ENCODE peak calls at places on chromosomes 1 and 21, in six cellular contexts. Z is sigmoid colon; S is CD8-positive, alpha-beta memory T cell; O is lower lobe of right lung; I is fibroblast of lung; P is left ventricle myocardium inferior. M is an unnamed sample.

GRCh38 chr1:24152631-24153494 is 9.9 kb upstream of the IL22RA1 start:
- DNase-seq in Z (no peak), S (no peak), O (no peak), I (no peak), P (no peak), M (no peak)

GRCh38 chr21:45091540-45092322 is 17.4 kb downstream of the ADARB1 start:
- DNase-seq in Z (no peak), S (no peak), O (no peak), I (no peak), P (no peak), M (no peak)

GRCh38 chr1:215682232-215682631 is 115.1 kb downstream of the KCTD3 start:
- DNase-seq in Z (no peak), S (no peak), O (no peak), I (no peak), P (no peak), M (no peak)

GRCh38 chr1:41238311-41239094 is 3.6 kb downstream of the SCMH1 start:
- DNase-seq in Z (no peak), S (no peak), O (no peak), I (peak), P (no peak), M (no peak)

GRCh38 chr1:24191860-24192259 is 4.8 kb upstream of the IFNLR1 start:
- DNase-seq in Z (no peak), S (no peak), O (no peak), I (peak), P (no peak), M (no peak)

GRCh38 chr1:23563755-23564374 is 4.6 kb upstream of the ID3 start:
- DNase-seq in Z (no peak), S (no peak), O (no peak), I (no peak), P (no peak), M (no peak)

GRCh38 chr1:87399264-87399663 is 70.6 kb downstream of the LMO4 start:
- DNase-seq in Z (no peak), S (no peak), O (no peak), I (no peak), P (no peak), M (no peak)

GRCh38 chr1:77538956-77539509 is 143.4 kb downstream of the ZZZ3 start:
- DNase-seq in Z (peak), S (no peak), O (no peak), I (peak), P (no peak), M (no peak)

GRCh38 chr1:97186381-97186780 is 464.8 kb downstream of the PTBP2 start:
- DNase-seq in Z (no peak), S (no peak), O (no peak), I (peak), P (no peak), M (no peak)

GRCh38 chr1:31977361-31978131 is 36.1 kb upstream of the KHDRBS1 start:
- DNase-seq in Z (no peak), S (no peak), O (no peak), I (peak), P (no peak), M (no peak)

GRCh38 chr1:186050360-186050759 is 316.2 kb downstream of the HMCN1 start:
- DNase-seq in Z (no peak), S (no peak), O (no peak), I (peak), P (no peak), M (no peak)

GRCh38 chr1:21661886-21662285 is 7.3 kb downstream of the RAP1GAP start:
- DNase-seq in Z (peak), S (no peak), O (no peak), I (no peak), P (no peak), M (no peak)

GRCh38 chr1:24594328-24594598 is 38.4 kb downstream of the NCMAP start:
- DNase-seq in Z (no peak), S (no peak), O (no peak), I (no peak), P (no peak), M (no peak)

GRCh38 chr21:27571706-27572105 is 604.8 kb upstream of the ADAMTS5 start:
- DNase-seq in Z (no peak), S (no peak), O (no peak), I (peak), P (no peak), M (no peak)

GRCh38 chr1:212256404-212256803 is 28.8 kb upstream of the PPP2R5A start:
- DNase-seq in Z (no peak), S (peak), O (peak), I (no peak), P (no peak), M (no peak)

GRCh38 chr1:221778125-221778524 is 36.2 kb upstream of the DUSP10 start:
- DNase-seq in Z (no peak), S (no peak), O (no peak), I (no peak), P (no peak), M (no peak)

GRCh38 chr1:204493145-204493881 is 1.3 kb downstream of the PIK3C2B start:
- DNase-seq in Z (peak), S (no peak), O (peak), I (peak), P (peak), M (peak)

GRCh38 chr1:93667642-93668041 is 14.0 kb downstream of the BCAR3 start:
- DNase-seq in Z (no peak), S (no peak), O (no peak), I (no peak), P (no peak), M (no peak)

GRCh38 chr21:40165671-40166070 is 298.4 kb downstream of the PCP4 start:
- DNase-seq in Z (no peak), S (no peak), O (no peak), I (no peak), P (no peak), M (no peak)

GRCh38 chr21:34019402-34019801 is 54.0 kb upstream of the MRPS6 start:
- DNase-seq in Z (no peak), S (no peak), O (no peak), I (no peak), P (no peak), M (no peak)

GRCh38 chr1:32394890-32395415 is 712 bp upstream of the BSDC1 start:
- DNase-seq in Z (no peak), S (no peak), O (no peak), I (no peak), P (no peak), M (no peak)

GRCh38 chr1:224696891-224697765 is 81.0 kb downstream of the CNIH3 start:
- DNase-seq in Z (no peak), S (no peak), O (no peak), I (peak), P (no peak), M (no peak)

GRCh38 chr1:227131193-227131592 is 187.1 kb downstream of the CDC42BPA start:
- DNase-seq in Z (no peak), S (no peak), O (no peak), I (peak), P (no peak), M (no peak)

DNA sequence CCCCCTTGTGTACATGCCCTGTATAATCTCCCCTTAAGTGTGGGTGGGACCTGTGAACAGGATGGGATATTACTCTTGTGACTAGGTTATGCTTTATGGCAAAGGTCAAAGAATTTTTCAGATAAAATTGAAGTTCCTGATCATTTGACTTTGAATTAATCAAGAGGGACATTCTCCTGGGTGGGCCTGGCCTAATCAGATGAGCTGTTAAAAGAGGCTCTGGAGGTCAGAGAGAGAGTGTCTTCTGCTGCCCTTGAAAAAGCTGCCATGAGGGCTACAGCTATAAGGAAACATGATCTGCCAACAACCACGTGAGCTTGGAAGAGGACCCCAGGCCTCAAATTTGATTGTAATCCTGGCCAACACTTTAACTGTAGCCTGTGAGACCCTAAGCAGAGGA is 125.6 kb upstream of the CSF3R start:
- DNase-seq in Z (no peak), S (no peak), O (no peak), I (no peak), P (no peak), M (no peak)
- H3K27ac ChIP-seq in Z (no peak), S (no peak), O (no peak), I (no peak), P (no peak), M (no peak)

GRCh38 chr1:84224905-84225304 is 76.6 kb upstream of the SAMD13 start:
- DNase-seq in Z (no peak), S (no peak), O (no peak), I (no peak), P (no peak), M (no peak)
- H3K27ac ChIP-seq in Z (no peak), S (no peak), O (no peak), I (no peak), P (no peak), M (no peak)

DNA sequence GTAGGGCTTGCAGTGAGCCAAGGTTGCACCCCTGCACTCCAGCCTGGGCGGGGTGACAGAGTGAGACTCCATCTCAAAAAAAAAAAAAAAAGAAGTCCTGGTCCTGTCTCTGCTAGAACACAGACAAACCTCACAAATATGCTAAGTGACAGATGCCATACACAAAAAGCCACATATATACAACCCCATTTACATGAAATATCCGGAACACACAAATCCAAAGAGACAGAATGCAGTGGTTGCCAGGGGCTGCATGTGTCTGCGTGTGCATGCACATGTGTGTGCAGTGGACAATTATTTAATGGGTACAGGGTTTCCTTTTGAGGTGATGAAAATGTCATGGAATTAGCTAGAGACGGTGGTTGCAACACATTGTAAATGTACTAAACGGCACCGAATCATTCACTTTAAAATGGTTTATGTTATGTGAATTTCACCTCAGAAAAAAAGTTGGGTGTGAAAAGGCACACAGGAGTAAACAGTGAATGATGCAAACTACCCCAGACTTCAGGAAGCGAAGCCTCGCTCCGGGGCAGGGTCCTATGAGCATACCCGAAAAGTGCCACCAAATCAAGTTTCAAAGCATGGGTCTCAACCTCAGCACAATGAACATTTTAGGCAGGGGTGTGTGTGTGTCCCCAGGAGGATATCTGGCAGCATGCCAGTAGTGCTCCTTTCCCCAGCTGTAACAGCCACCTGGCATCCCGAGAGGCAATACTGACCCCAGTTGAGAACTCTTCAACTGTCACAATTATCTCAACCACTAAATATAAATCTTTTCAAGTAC is 48.3 kb downstream of the GNB1 start:
- DNase-seq in Z (peak), S (no peak), O (no peak), I (no peak), P (no peak), M (no peak)
- H3K27ac ChIP-seq in Z (no peak), S (no peak), O (no peak), I (no peak), P (no peak), M (peak)

GRCh38 chr1:119623651-119624050 is 24.4 kb downstream of the ZNF697 start:
- DNase-seq in Z (no peak), S (no peak), O (no peak), I (no peak), P (no peak), M (no peak)

GRCh38 chr1:119621714-119622113 is 26.4 kb downstream of the ZNF697 start:
- DNase-seq in Z (no peak), S (no peak), O (no peak), I (no peak), P (no peak), M (no peak)

GRCh38 chr1:119622694-119623515 is 25.2 kb downstream of the ZNF697 start:
- DNase-seq in Z (no peak), S (no peak), O (no peak), I (no peak), P (no peak), M (no peak)

GRCh38 chr1:119613769-119614358 is 34.2 kb downstream of the ZNF697 start:
- DNase-seq in Z (peak), S (peak), O (peak), I (peak), P (peak), M (peak)

DNA sequence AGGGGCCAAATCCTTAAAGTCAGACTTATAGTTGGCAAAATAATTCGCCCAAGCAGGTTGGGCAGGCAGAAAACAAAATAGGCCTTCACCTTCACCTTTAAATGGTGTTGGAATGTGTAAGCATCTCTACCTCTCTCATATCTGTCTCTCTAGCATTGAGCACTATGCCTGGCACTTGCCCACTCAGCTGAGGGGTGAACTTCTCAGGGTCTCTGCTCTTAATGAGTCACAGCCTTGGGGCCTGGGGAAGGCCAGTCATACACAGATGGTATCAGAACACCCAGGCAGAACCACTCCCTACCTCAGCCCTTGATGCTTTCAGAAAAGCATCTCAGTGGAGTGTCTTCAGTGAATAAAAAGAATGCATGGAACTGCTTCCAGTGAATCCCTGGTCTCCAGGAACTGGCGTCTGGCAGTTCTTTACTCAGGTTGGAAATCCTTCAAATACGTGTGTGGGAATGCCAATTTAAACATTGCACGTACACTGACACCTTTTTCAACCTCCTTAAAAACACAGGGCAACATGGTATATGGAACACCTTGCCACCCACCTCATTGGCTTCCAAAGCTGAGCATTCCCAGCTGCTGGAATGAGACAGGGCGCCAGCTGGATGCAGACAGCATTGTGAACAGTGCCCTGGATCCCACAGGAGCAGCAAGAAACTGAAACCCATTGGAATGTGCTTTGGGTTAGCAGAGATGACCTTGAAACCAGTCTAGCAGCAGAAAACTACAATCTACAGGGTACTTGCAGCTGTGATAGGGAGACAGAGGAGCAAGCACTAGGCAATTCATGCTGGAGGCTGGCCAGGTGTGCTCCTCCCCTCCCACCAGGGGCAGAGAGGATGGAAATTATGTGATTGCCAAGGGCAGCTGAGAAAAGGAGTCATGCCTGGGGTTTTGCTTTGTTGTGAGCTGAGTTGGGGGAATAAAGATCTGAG is 30.0 kb downstream of the ZNF697 start:
- DNase-seq in Z (no peak), S (no peak), O (no peak), I (no peak), P (peak), M (no peak)
- H3K27ac ChIP-seq in Z (no peak), S (no peak), O (no peak), I (no peak), P (peak), M (no peak)

DNA sequence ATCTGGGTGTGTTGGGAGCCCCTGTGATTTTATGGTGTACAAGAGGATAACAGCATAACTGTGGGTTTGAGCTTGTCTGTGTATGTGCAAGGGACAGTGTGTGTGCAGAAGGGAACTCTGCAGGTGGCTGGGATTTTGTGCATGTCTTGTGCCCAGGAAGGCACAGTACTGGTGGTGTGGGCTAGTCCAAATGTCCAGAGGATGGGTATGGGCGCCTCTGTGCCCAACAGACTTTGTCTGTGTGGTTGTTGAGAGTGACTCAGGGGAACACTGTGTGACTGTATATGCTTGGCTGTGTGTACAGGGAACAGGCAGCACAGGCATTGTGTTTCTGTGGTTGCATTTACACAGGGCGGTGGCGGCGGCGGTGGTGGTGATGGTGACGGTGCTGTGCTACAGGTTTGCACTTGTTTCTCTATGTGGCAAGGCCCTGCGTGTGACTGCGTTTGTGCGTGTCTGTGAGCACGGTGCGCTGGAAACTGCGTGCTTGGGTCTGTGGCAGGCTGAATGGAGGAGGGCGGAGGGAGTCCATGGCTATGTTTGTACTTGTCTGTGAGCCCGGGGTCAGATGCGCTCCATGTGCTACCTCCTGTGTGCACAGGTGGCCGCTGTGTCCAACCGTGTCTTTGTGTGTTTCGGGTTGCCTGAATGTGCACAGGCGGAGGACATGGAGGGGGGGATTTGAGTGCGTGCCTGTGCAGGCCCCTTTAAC is 32.3 kb upstream of the WASF2 start:
- DNase-seq in Z (no peak), S (peak), O (peak), I (no peak), P (no peak), M (no peak)
- H3K27ac ChIP-seq in Z (peak), S (peak), O (peak), I (no peak), P (peak), M (peak)

GRCh38 chr1:243483952-243484351 is 228.1 kb downstream of the SDCCAG8 start:
- DNase-seq in Z (no peak), S (no peak), O (no peak), I (no peak), P (no peak), M (no peak)

GRCh38 chr1:243487036-243487648 is 231.3 kb downstream of the SDCCAG8 start:
- DNase-seq in Z (no peak), S (no peak), O (no peak), I (no peak), P (no peak), M (no peak)

GRCh38 chr1:243481101-243481500 is 225.3 kb downstream of the SDCCAG8 start:
- DNase-seq in Z (no peak), S (no peak), O (no peak), I (no peak), P (no peak), M (no peak)

GRCh38 chr1:243482237-243483022 is 226.6 kb downstream of the SDCCAG8 start:
- DNase-seq in Z (peak), S (no peak), O (no peak), I (peak), P (no peak), M (no peak)

GRCh38 chr1:243483084-243483845 is 227.4 kb downstream of the SDCCAG8 start:
- DNase-seq in Z (peak), S (peak), O (no peak), I (no peak), P (no peak), M (no peak)
- H3K27ac ChIP-seq in Z (peak), S (no peak), O (no peak), I (no peak), P (no peak), M (peak)

GRCh38 chr1:67833595-67833926 is 294 bp upstream of the GNG12 start:
- DNase-seq in Z (peak), S (no peak), O (no peak), I (peak), P (no peak), M (no peak)
- H3K27ac ChIP-seq in Z (peak), S (no peak), O (peak), I (peak), P (peak), M (no peak)

DNA sequence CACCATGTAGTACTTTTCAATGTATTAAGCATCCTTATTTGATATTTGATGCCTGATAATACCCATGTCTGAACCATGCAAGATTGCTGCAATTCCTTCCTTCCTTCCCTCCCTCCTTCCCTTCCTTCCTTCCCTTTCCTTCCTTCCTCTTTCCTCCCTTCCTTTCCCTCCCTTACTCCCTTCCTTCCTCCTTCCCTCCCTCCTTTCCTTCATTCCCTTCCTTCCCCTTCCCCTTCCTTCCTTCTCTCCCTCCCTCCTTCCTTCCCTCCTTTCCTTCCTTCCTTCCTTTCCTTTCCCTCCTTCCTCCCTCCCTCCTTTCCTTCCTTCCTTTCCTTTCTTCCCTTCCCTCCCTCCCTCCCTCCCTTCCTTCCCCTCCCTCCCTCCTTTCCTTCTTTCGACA is 29.7 kb upstream of the TMEM52 start:
- DNase-seq in Z (no peak), S (no peak), O (no peak), I (no peak), P (no peak), M (no peak)
- H3K27ac ChIP-seq in Z (no peak), S (no peak), O (no peak), I (no peak), P (no peak), M (no peak)

GRCh38 chr1:20212099-20212684 is 25.9 kb upstream of the PLA2G2C start:
- DNase-seq in Z (no peak), S (no peak), O (no peak), I (no peak), P (no peak), M (no peak)
- H3K27ac ChIP-seq in Z (no peak), S (no peak), O (no peak), I (no peak), P (no peak), M (no peak)

GRCh38 chr1:59185163-59185855 is 111.6 kb upstream of the FGGY start:
- DNase-seq in Z (no peak), S (no peak), O (no peak), I (no peak), P (no peak), M (no peak)
- H3K27ac ChIP-seq in Z (no peak), S (no peak), O (no peak), I (no peak), P (no peak), M (no peak)

M was measured in substantia nigra.